ENCODE peak calls at places on chromosomes 11 and 22, in nine cellular contexts. E is Kasumi-1; R is Right ventricle myocardium inferior; I is AG09319; O is amniotic epithelial cell; S is stromal cell of bone marrow; Q is GM19239; N is epithelial cell of proximal tubule; D is effector memory CD8-positive, alpha-beta T cell. Z is an unnamed sample.

GRCh38 chr11:2741377-2742131 is 41.8 kb upstream of the KCNQ1OT1 start:
- DNase-seq in E (peak; percentile 63), O (peak; percentile 92), Q (no peak), I (peak; percentile 20), R (peak; percentile 55), S (peak; percentile 30), D (no peak), N (no peak), Z (peak; percentile 60)

GRCh38 chr11:18243783-18244362 is 4.6 kb downstream of the SAA2 start:
- DNase-seq in S (peak; percentile 27), O (peak; percentile 67), Q (no peak), N (no peak), D (peak; percentile 73), I (peak; percentile 49), R (no peak), E (peak; percentile 89), Z (peak; percentile 83)

GRCh38 chr11:117795726-117796455 is 1.1 kb downstream of the DSCAML1 start:
- DNase-seq in I (no peak), O (no peak), N (no peak), Q (no peak), D (no peak), R (no peak), S (no peak), E (no peak), Z (no peak)

GRCh38 chr11:14417975-14418374 is 59.0 kb upstream of the RRAS2 start:
- DNase-seq in R (no peak), D (no peak), Q (no peak), E (no peak), I (no peak), O (peak; percentile 37), N (no peak), S (no peak), Z (no peak)

GRCh38 chr11:114170226-114170625 is 110.7 kb downstream of the ZBTB16 start:
- DNase-seq in N (no peak), O (no peak), E (no peak), D (no peak), I (no peak), R (no peak), S (no peak), Q (no peak), Z (no peak)

GRCh38 chr22:44357962-44358553 is 45.3 kb upstream of the SHISAL1 start:
- DNase-seq in E (no peak), D (no peak), Q (no peak), N (no peak), S (no peak), R (peak; percentile 79), I (no peak), O (no peak), Z (no peak)

GRCh38 chr11:46296520-46297448 is 19.3 kb downstream of the CREB3L1 start:
- DNase-seq in D (no peak), I (peak; percentile 77), R (peak; percentile 80), E (no peak), Q (no peak), N (no peak), O (peak; percentile 98), S (no peak), Z (peak; percentile 99)

GRCh38 chr11:11602011-11602410 is 19.8 kb downstream of the GALNT18 start:
- DNase-seq in E (no peak), R (no peak), N (no peak), S (no peak), D (no peak), O (no peak), I (no peak), Q (no peak), Z (no peak)

GRCh38 chr11:110200241-110200640 is 96.2 kb downstream of the RDX start:
- DNase-seq in I (no peak), S (no peak), Q (no peak), D (no peak), N (peak; percentile 70), E (no peak), O (peak; percentile 87), R (no peak), Z (no peak)

GRCh38 chr22:49979587-49980264 is 19.2 kb downstream of the PIM3 start:
- DNase-seq in O (peak; percentile 36), E (peak; percentile 62), D (no peak), I (no peak), R (no peak), Q (no peak), N (no peak), S (no peak), Z (peak; percentile 73)

GRCh38 chr11:13013054-13013488 is 4.0 kb downstream of the RASSF10 start:
- DNase-seq in S (no peak), E (no peak), Q (no peak), N (no peak), I (no peak), D (no peak), O (no peak), R (no peak), Z (no peak)

GRCh38 chr11:108069947-108070346 is 51.4 kb upstream of the ACAT1 start:
- DNase-seq in E (no peak), O (peak; percentile 61), N (no peak), Q (peak; percentile 6), R (no peak), I (no peak), D (no peak), S (peak; percentile 49), Z (no peak)

GRCh38 chr11:101686514-101686913 is 102.7 kb upstream of the TRPC6 start:
- DNase-seq in Q (no peak), I (no peak), S (peak; percentile 68), O (peak; percentile 17), R (no peak), E (no peak), D (no peak), N (peak; percentile 30), Z (no peak)

GRCh38 chr22:33405194-33405593 is 347.0 kb upstream of the SYN3 start:
- DNase-seq in S (no peak), O (no peak), I (no peak), N (peak; percentile 77), Q (no peak), D (no peak), R (no peak), E (no peak), Z (peak; percentile 10)

GRCh38 chr11:26201411-26201810 is 130.5 kb upstream of the ANO3 start:
- DNase-seq in I (no peak), Q (no peak), N (peak; percentile 38), O (peak; percentile 46), D (no peak), S (no peak), R (no peak), E (no peak), Z (no peak)

GRCh38 chr11:106875013-106875412 is 143.3 kb downstream of the GUCY1A2 start:
- DNase-seq in O (peak; percentile 3), I (no peak), Q (no peak), R (no peak), N (no peak), D (no peak), S (no peak), E (no peak), Z (no peak)

GRCh38 chr11:1171985-1172728 is 14.4 kb downstream of the MUC5AC start:
- DNase-seq in E (no peak), Q (no peak), R (peak; percentile 31), O (no peak), I (no peak), S (no peak), N (no peak), D (no peak), Z (peak; percentile 55)

GRCh38 chr11:78823588-78823987 is 248.9 kb upstream of the NARS2 start:
- DNase-seq in I (no peak), D (no peak), N (no peak), R (no peak), S (no peak), E (no peak), Q (no peak), O (peak; percentile 13), Z (no peak)

GRCh38 chr22:21972293-21972779 is 10.3 kb downstream of the TOP3B start:
- DNase-seq in D (peak; percentile 35), O (peak; percentile 19), I (no peak), N (no peak), R (no peak), S (no peak), E (peak; percentile 38), Q (peak; percentile 78), Z (peak; percentile 59)

GRCh38 chr11:38169286-38169685 is 1571.2 kb upstream of the RAG2 start:
- DNase-seq in R (no peak), O (peak; percentile 68), D (no peak), N (no peak), E (no peak), S (peak; percentile 54), I (no peak), Q (no peak), Z (no peak)

GRCh38 chr11:88552377-88553029 is 215.0 kb upstream of the CTSC start:
- DNase-seq in Q (peak; percentile 25), O (peak; percentile 29), I (no peak), E (peak; percentile 79), D (peak; percentile 37), N (no peak), S (no peak), R (no peak), Z (peak; percentile 77)

GRCh38 chr11:64245797-64246623 is 733 bp downstream of the PPP1R14B start:
- DNase-seq in E (peak; percentile 35), S (peak; percentile 92), R (peak; percentile 83), I (peak; percentile 49), O (peak; percentile 88), D (peak; percentile 59), Q (no peak), N (no peak), Z (peak; percentile 91)

GRCh38 chr11:84137960-84138359 is 851.8 kb upstream of the CCDC90B start:
- DNase-seq in D (no peak), N (no peak), O (no peak), R (no peak), Q (no peak), S (no peak), I (no peak), E (no peak), Z (no peak)

GRCh38 chr22:49701380-49702067 is 126.1 kb downstream of the BRD1 start:
- DNase-seq in O (no peak), R (no peak), D (no peak), N (no peak), Q (no peak), I (no peak), S (no peak), E (peak; percentile 74), Z (peak; percentile 33)

GRCh38 chr11:72727521-72727920 is 24.7 kb downstream of the ARAP1 start:
- DNase-seq in Q (no peak), I (no peak), S (no peak), N (no peak), O (no peak), D (no peak), R (no peak), E (no peak), Z (peak; percentile 44)

GRCh38 chr11:114243461-114244372 is 52.5 kb upstream of the NNMT start:
- DNase-seq in O (no peak), I (no peak), E (no peak), R (no peak), S (no peak), N (no peak), D (no peak), Q (no peak), Z (no peak)

GRCh38 chr11:74288161-74288560 is 23.3 kb downstream of the P4HA3 start:
- DNase-seq in R (no peak), D (no peak), S (peak; percentile 95), N (peak; percentile 48), I (peak; percentile 75), E (no peak), Q (no peak), O (peak; percentile 97), Z (no peak)

GRCh38 chr22:24441406-24442351 is 14.3 kb downstream of the ADORA2A start:
- DNase-seq in N (no peak), D (no peak), E (no peak), S (no peak), Q (no peak), R (no peak), O (no peak), I (no peak), Z (no peak)

GRCh38 chr11:123561046-123561781 is 93.2 kb downstream of the SCN3B start:
- DNase-seq in N (no peak), R (no peak), Q (no peak), D (no peak), E (no peak), O (peak; percentile 23), I (no peak), S (no peak), Z (peak; percentile 78)

GRCh38 chr22:19800761-19801244 is 40.2 kb downstream of the TBX1 start:
- DNase-seq in R (no peak), N (no peak), I (no peak), E (no peak), O (peak; percentile 18), Q (no peak), S (no peak), D (no peak), Z (peak; percentile 62)

GRCh38 chr22:29625090-29625825 is 21.8 kb downstream of the NF2 start:
- DNase-seq in E (peak; percentile 84), I (peak; percentile 38), R (no peak), O (peak; percentile 69), Q (no peak), N (no peak), S (peak; percentile 66), D (peak; percentile 6), Z (peak; percentile 59)

Z was measured in mesendoderm.